ENCODE peak calls at places on chromosomes 7 and 10, in five cellular contexts. One of them, this sample, is unnamed.

GRCh38 chr7:41796331-41796730 is 93.4 kb upstream of the INHBA start:
- DNase-seq in HepG2: no peak
- DNase-seq in GM12878: no peak
- DNase-seq in H1: no peak
- DNase-seq in K562: no peak
- DNase-seq in this sample: no peak

GRCh38 chr7:8255680-8256656 is 6.0 kb downstream of the ICA1 start:
- DNase-seq in HepG2: no peak
- DNase-seq in GM12878: no peak
- DNase-seq in H1: no peak
- DNase-seq in K562: no peak
- DNase-seq in this sample: no peak

GRCh38 chr10:123007558-123008378 is 827 bp downstream of the IKZF5 start:
- DNase-seq in HepG2: peak
- DNase-seq in GM12878: peak
- DNase-seq in H1: no peak
- DNase-seq in K562: peak
- DNase-seq in this sample: peak

GRCh38 chr7:78140109-78140508 is 341.5 kb downstream of the PHTF2 start:
- DNase-seq in HepG2: no peak
- DNase-seq in GM12878: no peak
- DNase-seq in H1: no peak
- DNase-seq in K562: no peak
- DNase-seq in this sample: no peak

GRCh38 chr10:109961181-109962001 is 38.1 kb upstream of the XPNPEP1 start:
- DNase-seq in HepG2: no peak
- DNase-seq in GM12878: no peak
- DNase-seq in H1: no peak
- DNase-seq in K562: no peak
- DNase-seq in this sample: no peak

GRCh38 chr7:4633012-4633411 is 49.1 kb upstream of the FOXK1 start:
- DNase-seq in HepG2: peak
- DNase-seq in GM12878: no peak
- DNase-seq in H1: no peak
- DNase-seq in K562: peak
- DNase-seq in this sample: peak

GRCh38 chr7:46705416-46706255 is 784.6 kb upstream of the IGFBP3 start:
- DNase-seq in HepG2: no peak
- DNase-seq in GM12878: no peak
- DNase-seq in H1: no peak
- DNase-seq in K562: no peak
- DNase-seq in this sample: no peak

GRCh38 chr7:31056775-31057346 is 4.8 kb downstream of the ADCYAP1R1 start:
- DNase-seq in HepG2: no peak
- DNase-seq in GM12878: no peak
- DNase-seq in H1: no peak
- DNase-seq in K562: no peak
- DNase-seq in this sample: peak

GRCh38 chr7:123538897-123539296 is 4.5 kb upstream of the IQUB start:
- DNase-seq in HepG2: no peak
- DNase-seq in GM12878: no peak
- DNase-seq in H1: no peak
- DNase-seq in K562: no peak
- DNase-seq in this sample: no peak

GRCh38 chr7:129959480-129960332 is 6.9 kb upstream of the UBE2H start:
- DNase-seq in HepG2: no peak
- DNase-seq in GM12878: no peak
- DNase-seq in H1: no peak
- DNase-seq in K562: no peak
- DNase-seq in this sample: no peak

GRCh38 chr10:49310460-49310859 is 11.5 kb downstream of the C10orf71 start:
- DNase-seq in HepG2: no peak
- DNase-seq in GM12878: no peak
- DNase-seq in H1: no peak
- DNase-seq in K562: no peak
- DNase-seq in this sample: no peak

GRCh38 chr7:156614434-156615264 is 25.9 kb upstream of the RNF32 start:
- DNase-seq in HepG2: peak
- DNase-seq in GM12878: no peak
- DNase-seq in H1: no peak
- DNase-seq in K562: no peak
- DNase-seq in this sample: no peak

GRCh38 chr7:100093925-100094486 is 5.2 kb downstream of the COPS6 start:
- DNase-seq in HepG2: no peak
- DNase-seq in GM12878: no peak
- DNase-seq in H1: no peak
- DNase-seq in K562: no peak
- DNase-seq in this sample: no peak

GRCh38 chr7:50584793-50585399 is 19.7 kb upstream of the DDC start:
- DNase-seq in HepG2: no peak
- DNase-seq in GM12878: no peak
- DNase-seq in H1: no peak
- DNase-seq in K562: no peak
- DNase-seq in this sample: no peak

GRCh38 chr7:127486654-127487053 is 94.1 kb upstream of the ZNF800 start:
- DNase-seq in HepG2: no peak
- DNase-seq in GM12878: no peak
- DNase-seq in H1: no peak
- DNase-seq in K562: no peak
- DNase-seq in this sample: no peak

GRCh38 chr10:8379906-8380832 is 325.7 kb downstream of the GATA3 start:
- DNase-seq in HepG2: no peak
- DNase-seq in GM12878: no peak
- DNase-seq in H1: no peak
- DNase-seq in K562: no peak
- DNase-seq in this sample: no peak

GRCh38 chr10:1085258-1085657 is 29.1 kb downstream of the WDR37 start:
- DNase-seq in HepG2: no peak
- DNase-seq in GM12878: no peak
- DNase-seq in H1: no peak
- DNase-seq in K562: no peak
- DNase-seq in this sample: no peak

GRCh38 chr10:77274046-77274795 is 363.4 kb downstream of the KCNMA1 start:
- DNase-seq in HepG2: no peak
- DNase-seq in GM12878: no peak
- DNase-seq in H1: no peak
- DNase-seq in K562: no peak
- DNase-seq in this sample: no peak

GRCh38 chr10:93893646-93894515 is at the start of gene SLC35G1:
- DNase-seq in HepG2: peak
- DNase-seq in GM12878: peak
- DNase-seq in H1: peak
- DNase-seq in K562: peak
- DNase-seq in this sample: peak

GRCh38 chr10:129335942-129336341 is 131.1 kb upstream of the MGMT start:
- DNase-seq in HepG2: no peak
- DNase-seq in GM12878: no peak
- DNase-seq in H1: no peak
- DNase-seq in K562: no peak
- DNase-seq in this sample: no peak

GRCh38 chr7:128164061-128164954 is 76.8 kb upstream of the LEP start:
- DNase-seq in HepG2: no peak
- DNase-seq in GM12878: no peak
- DNase-seq in H1: no peak
- DNase-seq in K562: no peak
- DNase-seq in this sample: peak

GRCh38 chr7:102415685-102416225 is 17.6 kb upstream of the ORAI2 start:
- DNase-seq in HepG2: no peak
- DNase-seq in GM12878: no peak
- DNase-seq in H1: no peak
- DNase-seq in K562: no peak
- DNase-seq in this sample: no peak

GRCh38 chr10:5948208-5948585 is 29.1 kb downstream of the IL15RA start:
- DNase-seq in HepG2: no peak
- DNase-seq in GM12878: no peak
- DNase-seq in H1: no peak
- DNase-seq in K562: no peak
- DNase-seq in this sample: no peak

GRCh38 chr10:63105811-63106755 is 27.0 kb upstream of the NRBF2 start:
- DNase-seq in HepG2: no peak
- DNase-seq in GM12878: no peak
- DNase-seq in H1: peak
- DNase-seq in K562: no peak
- DNase-seq in this sample: no peak

GRCh38 chr7:45917064-45917463 is 4.0 kb downstream of the IGFBP3 start:
- DNase-seq in HepG2: no peak
- DNase-seq in GM12878: no peak
- DNase-seq in H1: no peak
- DNase-seq in K562: no peak
- DNase-seq in this sample: no peak

GRCh38 chr7:19009241-19009935 is 108.0 kb downstream of the TWIST1 start:
- DNase-seq in HepG2: no peak
- DNase-seq in GM12878: no peak
- DNase-seq in H1: no peak
- DNase-seq in K562: no peak
- DNase-seq in this sample: no peak

GRCh38 chr10:127853868-127854768 is 38.6 kb downstream of the CLRN3 start:
- DNase-seq in HepG2: peak
- DNase-seq in GM12878: no peak
- DNase-seq in H1: peak
- DNase-seq in K562: peak
- DNase-seq in this sample: peak

GRCh38 chr7:100130608-100131453 is 4.1 kb downstream of the MBLAC1 start:
- DNase-seq in HepG2: peak
- DNase-seq in GM12878: no peak
- DNase-seq in H1: no peak
- DNase-seq in K562: peak
- DNase-seq in this sample: no peak

GRCh38 chr10:75762436-75762802 is 331.0 kb downstream of the LRMDA start:
- DNase-seq in HepG2: no peak
- DNase-seq in GM12878: no peak
- DNase-seq in H1: no peak
- DNase-seq in K562: no peak
- DNase-seq in this sample: no peak

GRCh38 chr10:93821051-93821772 is 63.5 kb downstream of the LGI1 start:
- DNase-seq in HepG2: peak
- DNase-seq in GM12878: no peak
- DNase-seq in H1: no peak
- DNase-seq in K562: no peak
- DNase-seq in this sample: peak

GRCh38 chr7:44891372-44891771 is 6.0 kb upstream of the PURB start:
- DNase-seq in HepG2: no peak
- DNase-seq in GM12878: no peak
- DNase-seq in H1: no peak
- DNase-seq in K562: no peak
- DNase-seq in this sample: no peak

GRCh38 chr10:122112625-122113160 is 123.7 kb downstream of the TACC2 start:
- DNase-seq in HepG2: peak
- DNase-seq in GM12878: no peak
- DNase-seq in H1: peak
- DNase-seq in K562: peak
- DNase-seq in this sample: peak

DNA sequence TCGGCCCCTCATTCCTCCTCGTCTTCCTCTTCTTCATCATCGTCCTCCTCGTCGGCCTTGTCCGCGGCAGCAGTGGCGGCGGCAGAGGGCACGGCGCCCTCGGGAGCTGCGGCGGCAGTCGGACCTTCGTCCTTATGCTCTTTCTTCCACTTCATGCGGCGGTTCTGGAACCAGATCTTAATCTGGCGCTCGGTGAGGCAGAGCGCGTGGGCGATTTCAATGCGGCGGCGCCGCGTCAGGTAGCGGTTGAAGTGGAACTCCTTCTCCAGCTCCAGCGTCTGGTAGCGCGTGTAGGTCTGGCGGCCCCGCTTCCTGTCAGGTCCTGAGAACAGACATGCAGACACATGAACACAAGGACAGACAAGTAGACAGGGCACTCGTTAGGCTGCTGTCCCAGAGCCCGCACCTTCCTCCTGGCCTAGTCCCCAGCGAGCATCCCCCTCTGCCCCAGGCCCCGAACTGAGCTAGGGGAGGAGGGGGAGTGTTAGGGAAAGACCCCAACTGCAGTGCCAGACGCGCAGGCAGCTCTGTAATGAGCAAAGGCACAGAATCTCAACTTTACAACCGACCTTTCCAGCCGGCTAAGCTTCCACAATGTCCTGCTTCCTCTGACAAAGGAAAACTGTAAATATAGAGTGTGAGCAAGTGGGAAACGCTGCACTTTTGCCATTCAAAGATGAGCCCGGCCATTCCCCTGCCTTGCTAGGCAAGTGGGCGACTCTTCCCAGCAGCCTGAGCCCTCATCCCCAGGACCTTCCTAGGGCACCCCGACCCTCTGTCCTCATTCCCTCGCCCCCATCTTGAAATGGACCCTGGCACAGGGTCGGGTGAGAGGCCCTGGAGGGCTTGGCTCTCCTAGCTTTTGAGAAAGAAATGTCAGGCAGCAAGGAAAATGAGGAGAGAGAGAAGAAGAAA is 1.3 kb downstream of the HOXA7 start:
- DNase-seq in HepG2: no peak
- DNase-seq in GM12878: no peak
- DNase-seq in H1: no peak
- DNase-seq in K562: no peak
- DNase-seq in this sample: no peak
- TF ChIP-seq EZH2 in HepG2: no peak
- TF ChIP-seq EZH2 in GM12878: no peak
- TF ChIP-seq EZH2 in H1: peak
- TF ChIP-seq EZH2 in K562: no peak
- TF ChIP-seq EZH2 in this sample: no peak

GRCh38 chr10:72890086-72890485 is 3.5 kb upstream of the OIT3 start:
- DNase-seq in HepG2: no peak
- DNase-seq in GM12878: no peak
- DNase-seq in H1: no peak
- DNase-seq in K562: no peak
- DNase-seq in this sample: no peak
- TF ChIP-seq ZNF274 in HepG2: no peak
- TF ChIP-seq ZNF274 in GM12878: no peak
- TF ChIP-seq ZNF274 in H1: no peak
- TF ChIP-seq ZNF274 in K562: no peak
- TF ChIP-seq ZNF274 in this sample: no peak

GRCh38 chr7:37448637-37449331 is at the start of gene ELMO1:
- DNase-seq in HepG2: peak
- DNase-seq in GM12878: peak
- DNase-seq in H1: peak
- DNase-seq in K562: peak
- DNase-seq in this sample: no peak
- TF ChIP-seq EZH2 in HepG2: no peak
- TF ChIP-seq EZH2 in GM12878: no peak
- TF ChIP-seq EZH2 in H1: no peak
- TF ChIP-seq EZH2 in K562: no peak
- TF ChIP-seq EZH2 in this sample: no peak

GRCh38 chr10:113663142-113663541 is 699 bp downstream of the NRAP start:
- DNase-seq in HepG2: no peak
- DNase-seq in GM12878: no peak
- DNase-seq in H1: no peak
- DNase-seq in K562: no peak
- DNase-seq in this sample: no peak

GRCh38 chr10:113663908-113664307 is at the start of gene NRAP:
- DNase-seq in HepG2: no peak
- DNase-seq in GM12878: no peak
- DNase-seq in H1: no peak
- DNase-seq in K562: no peak
- DNase-seq in this sample: no peak

GRCh38 chr10:113665806-113666354 is 2.0 kb upstream of the NRAP start:
- DNase-seq in HepG2: no peak
- DNase-seq in GM12878: no peak
- DNase-seq in H1: no peak
- DNase-seq in K562: no peak
- DNase-seq in this sample: no peak

GRCh38 chr10:113665352-113665751 is 1.5 kb upstream of the NRAP start:
- DNase-seq in HepG2: no peak
- DNase-seq in GM12878: no peak
- DNase-seq in H1: no peak
- DNase-seq in K562: no peak
- DNase-seq in this sample: no peak

GRCh38 chr10:113666682-113667252 is 2.9 kb upstream of the NRAP start:
- DNase-seq in HepG2: no peak
- DNase-seq in GM12878: no peak
- DNase-seq in H1: no peak
- DNase-seq in K562: no peak
- DNase-seq in this sample: no peak
- TF ChIP-seq ZNF274 in HepG2: no peak
- TF ChIP-seq ZNF274 in GM12878: no peak
- TF ChIP-seq ZNF274 in H1: no peak
- TF ChIP-seq ZNF274 in K562: no peak
- TF ChIP-seq ZNF274 in this sample: no peak

This sample was measured in HCT116.